ENCODE peak calls at places on chromosome 14, in five cellular contexts. T is H4, K is HFFc6, R is HEK293T, N is upper lobe of right lung. V is an unnamed sample.

GRCh38 chr14:90103808-90104207 is 42.0 kb downstream of the KCNK13 start:
- DNase-seq in T (no peak), K (no peak), R (no peak), N (no peak), V (no peak)

GRCh38 chr14:24943024-24943423 is 106.9 kb downstream of the STXBP6 start:
- DNase-seq in T (no peak), K (no peak), R (no peak), N (no peak), V (peak)

GRCh38 chr14:99769123-99769522 is 24.1 kb upstream of the EML1 start:
- DNase-seq in T (no peak), K (no peak), R (no peak), N (no peak), V (no peak)

GRCh38 chr14:96250545-96250944 is 5.5 kb upstream of the BDKRB1 start:
- DNase-seq in T (no peak), K (no peak), R (no peak), N (no peak), V (no peak)

GRCh38 chr14:61765225-61765943 is 3.2 kb downstream of the SNAPC1 start:
- DNase-seq in T (no peak), K (no peak), R (no peak), N (no peak), V (no peak)

GRCh38 chr14:50980451-50980850 is 36.2 kb upstream of the PYGL start:
- DNase-seq in T (no peak), K (no peak), R (no peak), N (no peak), V (no peak)

GRCh38 chr14:34303811-34304210 is 158.2 kb downstream of the SPTSSA start:
- DNase-seq in T (no peak), K (no peak), R (no peak), N (no peak), V (no peak)

GRCh38 chr14:38527502-38527878 is 271.6 kb upstream of the CLEC14A start:
- DNase-seq in T (no peak), K (no peak), R (no peak), N (no peak), V (no peak)

GRCh38 chr14:63486729-63487128 is 56.4 kb downstream of the PPP2R5E start:
- DNase-seq in T (no peak), K (no peak), R (no peak), N (no peak), V (no peak)

GRCh38 chr14:102510616-102511520 is 1.3 kb upstream of the ANKRD9 start:
- DNase-seq in T (no peak), K (no peak), R (peak), N (peak), V (peak)

V was measured in iPS DF 6.9.